ENCODE peak calls at places on chromosomes 6 and 20, in four cellular contexts. V, O, A and T are unnamed samples.

GRCh38 chr6:113128020-113128419 is 729.1 kb upstream of the MARCKS start:
- DNase-seq in V (no peak), O (no peak), A (no peak), T (no peak)

GRCh38 chr20:33276303-33277113 is 6.5 kb upstream of the BPIFB1 start:
- DNase-seq in V (no peak), O (no peak), A (no peak), T (no peak)

GRCh38 chr6:5998741-5999687 is 7.7 kb downstream of the NRN1 start:
- DNase-seq in V (peak), O (no peak), A (no peak), T (no peak)

GRCh38 chr6:75802366-75802765 is 53.3 kb downstream of the MYO6 start:
- DNase-seq in V (no peak), O (no peak), A (no peak), T (no peak)

GRCh38 chr6:118914598-118914997 is 20.4 kb downstream of the MCM9 start:
- DNase-seq in V (no peak), O (no peak), A (no peak), T (no peak)

GRCh38 chr20:62059926-62060630 is 5.6 kb downstream of the TAF4 start:
- DNase-seq in V (no peak), O (no peak), A (no peak), T (no peak)

GRCh38 chr6:73585566-73586415 is 65.0 kb upstream of the EEF1A1 start:
- DNase-seq in V (peak), O (peak), A (peak), T (peak)

GRCh38 chr6:116444092-116444491 is 17.1 kb upstream of the CALHM6 start:
- DNase-seq in V (no peak), O (no peak), A (peak), T (peak)

GRCh38 chr6:36759177-36759757 is 61.6 kb downstream of the RAB44 start:
- DNase-seq in V (peak), O (peak), A (peak), T (peak)

GRCh38 chr20:21340991-21341722 is 38.0 kb downstream of the XRN2 start:
- DNase-seq in V (no peak), O (no peak), A (no peak), T (no peak)

GRCh38 chr6:44494011-44494501 is 106.5 kb downstream of the CDC5L start:
- DNase-seq in V (no peak), O (no peak), A (peak), T (no peak)

GRCh38 chr6:111799576-111800467 is 73.4 kb downstream of the FYN start:
- DNase-seq in V (no peak), O (no peak), A (no peak), T (no peak)

GRCh38 chr6:39961178-39961577 is 26.9 kb upstream of the MOCS1 start:
- DNase-seq in V (no peak), O (no peak), A (no peak), T (no peak)

GRCh38 chr6:136137008-136137689 is 113.0 kb downstream of the MTFR2 start:
- DNase-seq in V (no peak), O (no peak), A (peak), T (no peak)

GRCh38 chr6:1363729-1364572 is 25.4 kb upstream of the FOXF2 start:
- DNase-seq in V (no peak), O (no peak), A (peak), T (no peak)

GRCh38 chr6:22583927-22584326 is 14.6 kb downstream of the HDGFL1 start:
- DNase-seq in V (no peak), O (no peak), A (no peak), T (no peak)